ENCODE peak calls at places on chromosome 18, in four cellular contexts. G is heart left ventricle, A is lower lobe of right lung, B is breast epithelium. M is an unnamed sample.
A peak's percentile ranks its signal among the peaks of the same experiment; 100 is the strongest.

GRCh38 chr18:28175047-28175929 is 1.6 kb downstream of the CDH2 start:
- DNase-seq in G (peak; percentile 76), A (no peak), B (no peak), M (peak; percentile 71)

GRCh38 chr18:58671122-58671940 is at the start of gene MALT1:
- DNase-seq in G (peak; percentile 98), A (peak; percentile 95), B (peak; percentile 90), M (peak; percentile 97)

GRCh38 chr18:68660355-68661183 is 54.3 kb downstream of the TMX3 start:
- DNase-seq in G (no peak), A (no peak), B (no peak), M (no peak)

GRCh38 chr18:54444309-54444914 is 86.7 kb downstream of the C18orf54 start:
- DNase-seq in G (peak; percentile 53), A (no peak), B (no peak), M (peak; percentile 61)

GRCh38 chr18:25360301-25360899 is 8.4 kb upstream of the ZNF521 start:
- DNase-seq in G (no peak), A (no peak), B (no peak), M (no peak)

GRCh38 chr18:58402247-58402646 is 226.6 kb downstream of the ALPK2 start:
- DNase-seq in G (no peak), A (no peak), B (no peak), M (no peak)

GRCh38 chr18:53701697-53702096 is 522.8 kb downstream of the MBD2 start:
- DNase-seq in G (no peak), A (no peak), B (no peak), M (no peak)

GRCh38 chr18:59537581-59537980 is 159.6 kb downstream of the CCBE1 start:
- DNase-seq in G (no peak), A (no peak), B (no peak), M (no peak)

GRCh38 chr18:27921904-27922541 is 254.9 kb downstream of the CDH2 start:
- DNase-seq in G (no peak), A (no peak), B (no peak), M (no peak)

GRCh38 chr18:12394428-12394827 is 13.3 kb upstream of the PRELID3A start:
- DNase-seq in G (no peak), A (no peak), B (no peak), M (no peak)
- TF ChIP-seq CTCF in G (no peak), A (peak; percentile 43), B (no peak), M (no peak)

GRCh38 chr18:45014047-45014501 is 333.4 kb downstream of the SETBP1 start:
- DNase-seq in G (no peak), A (no peak), B (no peak), M (no peak)
- TF ChIP-seq CTCF in G (no peak), A (no peak), B (peak; percentile 41), M (no peak)

GRCh38 chr18:76803814-76804213 is 18.5 kb upstream of the ZNF236 start:
- DNase-seq in G (no peak), A (no peak), B (peak; percentile 63), M (peak; percentile 77)

GRCh38 chr18:76806301-76806700 is 16.1 kb upstream of the ZNF236 start:
- DNase-seq in G (no peak), A (no peak), B (no peak), M (no peak)

GRCh38 chr18:76803413-76803812 is 18.9 kb upstream of the ZNF236 start:
- DNase-seq in G (no peak), A (no peak), B (no peak), M (no peak)

GRCh38 chr18:76808561-76808960 is 13.8 kb upstream of the ZNF236 start:
- DNase-seq in G (no peak), A (no peak), B (no peak), M (no peak)

DNA sequence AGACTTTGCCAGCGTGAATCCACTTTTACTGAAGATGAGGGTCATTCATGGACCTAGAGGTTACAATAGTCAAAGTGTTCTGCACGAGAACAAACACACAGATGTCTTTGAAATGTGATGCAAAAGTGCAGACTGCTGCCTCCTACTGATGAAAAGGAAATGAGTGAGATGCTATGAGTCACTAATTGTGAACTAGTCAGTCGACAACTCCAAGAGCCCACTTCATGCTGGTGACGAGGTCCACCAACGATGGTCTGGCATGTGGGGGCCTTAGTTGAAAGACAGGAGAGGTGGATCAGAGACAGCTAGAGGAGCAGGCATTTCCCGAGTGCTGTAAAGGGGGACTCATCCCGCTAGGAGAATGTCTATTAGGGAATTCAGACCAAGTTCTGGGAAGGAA is 17.1 kb upstream of the ZNF236 start:
- DNase-seq in G (no peak), A (no peak), B (no peak), M (no peak)
- TF ChIP-seq CTCF in G (no peak), A (no peak), B (no peak), M (no peak)

GRCh38 chr18:72819050-72819449 is 48.7 kb downstream of the NETO1 start:
- DNase-seq in G (no peak), A (no peak), B (no peak), M (no peak)
- TF ChIP-seq CTCF in G (no peak), A (no peak), B (no peak), M (no peak)

DNA sequence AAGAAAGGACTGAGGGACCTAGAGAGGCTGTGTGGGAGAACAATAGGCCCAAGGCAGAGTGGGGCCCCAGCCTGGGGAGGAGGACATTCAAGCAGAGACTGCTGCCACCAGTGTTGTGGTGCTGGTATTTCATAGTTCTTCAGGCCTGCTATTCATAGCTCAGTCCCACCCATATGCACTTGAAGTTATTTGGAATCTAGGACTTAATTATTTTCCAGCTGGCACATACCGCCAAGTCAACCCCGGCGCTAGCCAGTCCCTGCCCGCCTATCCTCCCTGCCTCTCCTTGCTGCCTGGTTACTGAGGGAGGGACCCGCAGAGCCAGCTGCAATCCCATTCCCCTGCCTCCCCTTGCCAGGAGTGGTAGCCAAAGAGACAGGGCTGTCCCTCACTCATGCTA is 141.2 kb downstream of the CABLES1 start:
- DNase-seq in G (no peak), A (no peak), B (no peak), M (no peak)
- TF ChIP-seq CTCF in G (no peak), A (no peak), B (no peak), M (no peak)

DNA sequence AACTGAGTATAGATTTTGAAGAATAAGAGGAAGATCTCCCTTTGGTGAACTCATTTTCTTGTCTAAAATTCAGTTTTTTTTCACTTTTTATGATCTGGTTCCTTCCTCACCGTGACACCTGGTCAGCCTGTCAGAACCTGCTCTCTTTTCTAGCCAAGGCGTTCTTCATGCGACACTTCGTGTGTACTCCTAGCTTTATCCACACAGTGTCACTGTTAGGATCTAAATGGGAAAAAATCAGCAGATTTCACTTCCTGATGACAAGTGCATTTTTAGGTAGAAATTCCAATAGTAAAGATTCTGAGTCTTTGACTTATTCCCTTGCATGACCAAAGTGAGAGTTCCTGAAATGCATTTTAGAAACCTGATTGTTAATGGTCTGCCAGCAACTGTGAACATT is 89.8 kb downstream of the KLHL14 start:
- DNase-seq in G (no peak), A (no peak), B (no peak), M (no peak)
- TF ChIP-seq CTCF in G (no peak), A (no peak), B (no peak), M (no peak)

DNA sequence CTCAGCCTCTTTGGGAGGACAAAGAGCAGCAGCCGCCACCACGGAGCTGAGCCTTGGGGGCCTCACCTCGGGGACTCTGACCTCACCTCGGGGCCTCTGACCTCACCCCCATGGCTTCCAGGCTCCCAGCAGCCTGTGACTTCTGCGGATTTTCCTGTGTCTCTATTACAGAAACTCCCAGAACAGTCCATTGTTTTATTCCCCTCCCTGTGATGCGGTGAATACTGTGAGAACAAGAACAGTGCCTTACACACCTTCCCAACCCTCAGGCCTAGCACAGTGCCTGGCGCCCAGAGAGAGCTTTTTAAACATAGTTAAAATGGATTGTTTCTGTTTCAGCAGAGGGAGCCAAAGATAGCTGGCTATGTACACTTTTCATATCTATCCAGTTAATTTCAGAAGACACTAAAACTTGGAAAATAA is 63.7 kb downstream of the MBP start:
- DNase-seq in G (no peak), A (no peak), B (no peak), M (peak; percentile 76)
- TF ChIP-seq CTCF in G (no peak), A (no peak), B (no peak), M (no peak)

GRCh38 chr18:2597639-2598038 is 26.3 kb downstream of the NDC80 start:
- DNase-seq in G (no peak), A (no peak), B (no peak), M (no peak)
- TF ChIP-seq CTCF in G (no peak), A (no peak), B (no peak), M (no peak)

GRCh38 chr18:11522992-11523391 is 86.4 kb upstream of the SLC35G4 start:
- DNase-seq in G (no peak), A (no peak), B (no peak), M (no peak)

GRCh38 chr18:11516988-11517630 is 92.3 kb upstream of the SLC35G4 start:
- DNase-seq in G (no peak), A (no peak), B (no peak), M (no peak)

GRCh38 chr18:11520536-11520935 is 88.9 kb upstream of the SLC35G4 start:
- DNase-seq in G (no peak), A (no peak), B (no peak), M (no peak)

GRCh38 chr18:11521853-11522252 is 87.5 kb upstream of the SLC35G4 start:
- DNase-seq in G (no peak), A (no peak), B (no peak), M (no peak)

GRCh38 chr18:11518788-11519685 is 90.4 kb upstream of the SLC35G4 start:
- DNase-seq in G (peak; percentile 67), A (no peak), B (no peak), M (peak; percentile 70)
- TF ChIP-seq CTCF in G (peak; percentile 48), A (peak; percentile 43), B (peak; percentile 17), M (peak; percentile 71)